ENCODE peak calls at places on chromosome 1, in nine cellular contexts. Y is effector memory CD8-positive, alpha-beta T cell; N is KBM-7; I is HS-5; Q is brain microvascular endothelial cell; E is body of pancreas; W is astrocyte of the spinal cord; O is endodermal cell; L is OCI-LY7. R is an unnamed sample.

GRCh38 chr1:207140536-207140935 is 36.5 kb downstream of the C4BPA start:
- DNase-seq in Y (no peak), N (no peak), I (no peak), Q (peak; percentile 9), E (no peak), W (no peak), O (no peak), L (no peak), R (no peak)

GRCh38 chr1:30420519-30421050 is 302.8 kb downstream of the MATN1 start:
- DNase-seq in Y (no peak), N (no peak), I (no peak), Q (no peak), E (no peak), W (no peak), O (peak; percentile 24), L (no peak), R (no peak)

GRCh38 chr1:113409363-113409762 is 19.0 kb downstream of the MAGI3 start:
- DNase-seq in Y (no peak), N (no peak), I (no peak), Q (no peak), E (no peak), W (no peak), O (no peak), L (no peak), R (no peak)

GRCh38 chr1:169712309-169712631 is 850 bp upstream of the SELL start:
- DNase-seq in Y (no peak), N (no peak), I (no peak), Q (no peak), E (no peak), W (no peak), O (no peak), L (no peak), R (no peak)

GRCh38 chr1:243596441-243597183 is 253.4 kb downstream of the AKT3 start:
- DNase-seq in Y (peak; percentile 23), N (peak; percentile 32), I (peak; percentile 80), Q (peak; percentile 80), E (no peak), W (peak; percentile 92), O (no peak), L (no peak), R (peak; percentile 22)

GRCh38 chr1:33624991-33625870 is 152.8 kb downstream of the ZSCAN20 start:
- DNase-seq in Y (no peak), N (peak; percentile 15), I (no peak), Q (no peak), E (no peak), W (no peak), O (peak; percentile 85), L (no peak), R (no peak)

GRCh38 chr1:160829766-160830165 is 32.9 kb downstream of the CD244 start:
- DNase-seq in Y (no peak), N (no peak), I (no peak), Q (no peak), E (no peak), W (no peak), O (no peak), L (no peak), R (no peak)

GRCh38 chr1:70034403-70034802 is 171.0 kb downstream of the LRRC40 start:
- DNase-seq in Y (no peak), N (peak; percentile 52), I (no peak), Q (peak; percentile 70), E (no peak), W (peak; percentile 81), O (peak; percentile 82), L (peak; percentile 51), R (peak; percentile 70)

GRCh38 chr1:201764166-201764565 is 64.8 kb upstream of the IPO9 start:
- DNase-seq in Y (no peak), N (no peak), I (no peak), Q (no peak), E (no peak), W (no peak), O (no peak), L (no peak), R (no peak)

GRCh38 chr1:25360596-25361581 is 22.8 kb downstream of the TMEM50A start:
- DNase-seq in Y (no peak), N (no peak), I (peak; percentile 40), Q (peak; percentile 85), E (no peak), W (peak; percentile 73), O (no peak), L (no peak), R (peak; percentile 83)

GRCh38 chr1:86704972-86705632 is 726 bp downstream of the SH3GLB1 start:
- DNase-seq in Y (peak; percentile 33), N (peak; percentile 74), I (peak; percentile 35), Q (peak; percentile 44), E (peak; percentile 56), W (peak; percentile 71), O (no peak), L (peak; percentile 56), R (peak; percentile 72)

GRCh38 chr1:58933599-58933926 is 149.7 kb upstream of the JUN start:
- DNase-seq in Y (no peak), N (peak; percentile 36), I (no peak), Q (peak; percentile 7), E (no peak), W (no peak), O (no peak), L (no peak), R (no peak)

GRCh38 chr1:207993477-207994445 is 82.8 kb upstream of the CD34 start:
- DNase-seq in Y (no peak), N (peak; percentile 13), I (no peak), Q (no peak), E (no peak), W (no peak), O (peak; percentile 80), L (peak; percentile 2), R (peak; percentile 46)

GRCh38 chr1:39955547-39956539 is 898 bp downstream of the MFSD2A start:
- DNase-seq in Y (peak; percentile 19), N (peak; percentile 50), I (peak; percentile 39), Q (peak; percentile 31), E (peak; percentile 20), W (peak; percentile 63), O (peak; percentile 64), L (peak; percentile 75), R (peak; percentile 53)

GRCh38 chr1:25522240-25522639 is 21.2 kb upstream of the LDLRAP1 start:
- DNase-seq in Y (no peak), N (no peak), I (no peak), Q (no peak), E (peak; percentile 53), W (no peak), O (no peak), L (no peak), R (no peak)

GRCh38 chr1:5493708-5494390 is 498.4 kb downstream of the NPHP4 start:
- DNase-seq in Y (no peak), N (no peak), I (no peak), Q (no peak), E (no peak), W (no peak), O (no peak), L (no peak), R (no peak)

GRCh38 chr1:27366113-27366410 is 699 bp downstream of the MAP3K6 start:
- DNase-seq in Y (peak; percentile 51), N (peak; percentile 78), I (peak; percentile 45), Q (peak; percentile 70), E (peak; percentile 79), W (peak; percentile 78), O (peak; percentile 95), L (peak; percentile 36), R (peak; percentile 81)

GRCh38 chr1:24540906-24541710 is 14.8 kb upstream of the NCMAP start:
- DNase-seq in Y (no peak), N (peak; percentile 56), I (peak; percentile 23), Q (peak; percentile 46), E (peak; percentile 73), W (peak; percentile 69), O (no peak), L (no peak), R (peak; percentile 16)

GRCh38 chr1:115544131-115544530 is 97.6 kb upstream of the VANGL1 start:
- DNase-seq in Y (no peak), N (no peak), I (no peak), Q (peak; percentile 19), E (no peak), W (no peak), O (no peak), L (no peak), R (no peak)

GRCh38 chr1:48627467-48627866 is 149.2 kb downstream of the BEND5 start:
- DNase-seq in Y (no peak), N (no peak), I (no peak), Q (no peak), E (no peak), W (no peak), O (no peak), L (no peak), R (no peak)

R was measured in dermis blood vessel endothelial cell.